ENCODE peak calls at places on chromosomes 4 and X, in ten cellular contexts. X is endothelial cell of umbilical vein, U is fibroblast of lung, M is OCI-LY7, O is neural progenitor cell, W is astrocyte, V is DND-41, A is MM.1S, C is HCT116, N is K562. F is an unnamed sample. For H3K4me1 and H3K79me2, the result is how much of the 10 kb centered on the place peaks cover.

GRCh38 chr4:39427477-39428119 is 20.9 kb downstream of the KLB start:
- DNase-seq in N (peak), X (no peak), W (no peak), A (no peak), V (no peak), U (no peak), M (no peak), C (no peak), O (no peak), F (no peak)

GRCh38 chr4:183318656-183319055 is 1.4 kb downstream of the CLDN22 start:
- DNase-seq in M (no peak), A (no peak), W (no peak), V (no peak), N (no peak), X (no peak), U (no peak), O (no peak), C (no peak), F (no peak)

GRCh38 chrX:103396186-103396585 is 19.8 kb downstream of the BEX3 start:
- DNase-seq in A (no peak), N (no peak), X (peak), W (peak), O (no peak), V (no peak), M (no peak), U (no peak), C (no peak), F (no peak)

GRCh38 chrX:107324493-107325310 is 118.3 kb downstream of the DNAAF6 start:
- DNase-seq in V (no peak), O (peak), A (peak), U (peak), X (peak), M (peak), W (peak), N (peak), C (no peak), F (peak)

GRCh38 chrX:154021131-154021611 is 1.5 kb upstream of the IRAK1 start:
- DNase-seq in X (peak), A (no peak), W (peak), N (peak), C (no peak), V (no peak), M (no peak), O (no peak), U (peak), F (no peak)

GRCh38 chr4:2478220-2478619 is 9.3 kb downstream of the RNF4 start:
- DNase-seq in C (no peak), V (no peak), O (no peak), W (no peak), X (no peak), M (no peak), U (no peak), A (no peak), N (no peak), F (no peak)

GRCh38 chr4:137601924-137602323 is 69.6 kb upstream of the PCDH18 start:
- DNase-seq in W (peak), V (no peak), O (no peak), A (no peak), M (no peak), X (no peak), N (no peak), U (no peak), C (no peak), F (no peak)

GRCh38 chrX:72635930-72636329 is 63.3 kb upstream of the HDAC8 start:
- DNase-seq in U (no peak), X (no peak), O (no peak), A (no peak), C (no peak), V (no peak), M (no peak), N (no peak), W (no peak), F (no peak)

DNA sequence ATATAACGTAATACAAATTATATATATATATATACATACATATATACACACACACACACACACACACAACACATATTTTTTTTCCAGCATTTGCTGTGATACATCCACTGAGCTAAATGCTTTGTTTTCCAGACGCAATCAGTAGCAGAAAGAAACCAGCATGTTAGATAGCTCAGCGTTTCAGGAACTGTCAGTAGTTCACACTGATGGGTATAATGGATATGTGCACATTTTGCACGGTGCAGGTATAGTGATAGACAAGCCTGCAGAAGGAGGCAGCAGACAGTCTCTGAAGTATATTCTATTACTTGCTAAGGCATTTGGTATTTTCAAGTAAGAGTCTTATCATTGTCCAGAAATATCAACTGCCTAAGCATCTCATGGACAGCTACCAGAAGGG is 741.6 kb upstream of the HS3ST1 start:
- DNase-seq in V (no peak), C (no peak), X (no peak), U (no peak), W (no peak), M (no peak), N (no peak), O (no peak), A (no peak), F (no peak)
- H3K4me3 ChIP-seq in V (no peak), C (no peak), X (no peak), U (no peak), W (no peak), M (no peak), N (no peak), O (no peak), A (no peak), F (no peak)

GRCh38 chrX:9318213-9318612 is 146.6 kb upstream of the TBL1X start:
- DNase-seq in C (no peak), A (no peak), W (no peak), M (no peak), N (no peak), U (no peak), O (no peak), X (peak), V (no peak), F (no peak)

GRCh38 chrX:9317174-9317573 is 147.7 kb upstream of the TBL1X start:
- DNase-seq in U (no peak), M (no peak), C (no peak), W (no peak), A (no peak), N (no peak), O (peak), V (no peak), X (no peak), F (no peak)

GRCh38 chrX:9312922-9313867 is 151.7 kb upstream of the TBL1X start:
- DNase-seq in C (peak), W (no peak), N (peak), A (peak), V (peak), X (peak), M (peak), U (no peak), O (no peak), F (peak)

GRCh38 chrX:9316096-9316495 is 148.8 kb upstream of the TBL1X start:
- DNase-seq in M (no peak), N (no peak), U (peak), A (no peak), W (no peak), O (no peak), C (no peak), V (no peak), X (no peak), F (no peak)

DNA sequence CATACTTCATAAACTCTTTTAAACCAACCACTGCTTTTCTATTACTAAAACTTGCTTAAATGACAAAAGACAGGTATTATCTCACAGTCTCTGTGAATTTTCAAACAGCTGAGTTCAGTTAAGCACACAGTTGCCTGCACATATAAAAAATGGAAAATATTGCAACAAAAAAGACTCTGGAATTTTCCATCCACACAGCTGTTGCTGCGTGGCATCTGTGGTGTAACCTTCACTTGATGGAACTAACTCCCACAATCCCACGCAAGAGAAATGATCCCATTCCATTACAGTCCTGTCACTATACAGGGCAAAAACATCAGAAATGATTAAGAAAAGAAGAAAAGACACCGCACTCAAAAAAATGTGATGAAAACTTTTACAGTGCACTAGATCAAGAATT is 149.8 kb upstream of the TBL1X start:
- DNase-seq in O (no peak), M (no peak), A (no peak), N (no peak), C (no peak), V (no peak), X (no peak), U (no peak), W (peak), F (no peak)
- H3K4me1 ChIP-seq in O (under half), M (under half), A (under half), N (under half), C (under half), V (under half), X (under half), U (under half), W (under half), F (under half)

DNA sequence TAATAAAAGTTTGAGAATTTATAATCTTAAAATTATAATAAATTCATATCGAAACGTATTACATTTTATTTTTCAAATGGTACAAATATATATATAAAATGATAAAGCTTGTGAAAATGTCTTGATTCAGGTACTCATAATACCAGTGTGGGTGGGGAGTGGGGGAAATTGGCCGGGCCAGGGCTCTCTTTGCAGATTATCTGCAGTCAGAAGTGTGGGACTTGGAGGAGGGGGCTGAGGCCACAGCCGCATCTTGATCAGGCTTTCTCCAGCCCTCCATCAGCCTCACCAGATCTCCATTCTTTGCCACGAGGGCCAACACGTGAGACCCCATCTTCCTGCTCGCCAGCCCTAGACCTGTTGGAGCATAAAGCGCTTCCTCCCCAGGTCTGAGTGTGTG is 86.7 kb downstream of the STIM2 start:
- DNase-seq in X (no peak), N (no peak), U (no peak), M (no peak), W (no peak), C (no peak), V (no peak), O (no peak), A (no peak), F (no peak)
- H3K79me2 ChIP-seq in X (under half), N (under half), U (under half), M (half or more), W (under half), C (under half), V (under half), O (under half), A (under half), F (half or more)

DNA sequence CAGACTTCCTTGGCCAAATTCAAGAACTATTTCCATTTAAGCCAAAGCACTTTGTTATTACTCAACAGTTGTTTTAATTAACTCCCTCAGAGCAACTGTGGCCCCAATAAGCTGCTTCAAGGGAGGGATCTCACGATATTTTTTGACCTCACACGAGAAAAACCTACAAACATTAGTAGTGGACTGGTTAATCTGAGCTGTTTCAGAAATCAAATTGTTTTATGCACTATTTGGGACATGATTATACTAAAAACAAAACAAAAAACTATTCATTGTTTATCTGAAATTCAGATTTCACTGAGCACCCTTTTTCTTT is 74.3 kb downstream of the DCHS2 start:
- DNase-seq in O (no peak), X (peak), V (no peak), M (no peak), N (no peak), A (no peak), U (no peak), C (no peak), W (no peak), F (no peak)
- H3K4me3 ChIP-seq in O (peak), X (no peak), V (peak), M (peak), N (peak), A (no peak), U (no peak), C (peak), W (peak), F (no peak)